ENCODE peak calls at places on chromosomes 16 and 17, in ten cellular contexts. Q is BE2C; X is CD4-positive, CD25-positive, alpha-beta regulatory T cell; W is prostate gland; M is suprapubic skin; K is HCT116; O is ovary; B is transverse colon; L is heart left ventricle; R is H1. E is an unnamed sample.

GRCh38 chr17:260944-261343 is 79.5 kb upstream of the DOC2B start:
- DNase-seq in X (no peak), M (no peak), Q (no peak), O (peak; percentile 1), L (no peak), R (peak; percentile 39), W (no peak), K (no peak), B (no peak), E (no peak)

GRCh38 chr16:69469807-69470561 is 45.6 kb downstream of the CYB5B start:
- DNase-seq in R (no peak), M (no peak), L (no peak), O (no peak), B (no peak), W (no peak), K (no peak), Q (no peak), X (no peak), E (no peak)

GRCh38 chr17:6930754-6931153 is 65.1 kb upstream of the ALOX12 start:
- DNase-seq in Q (no peak), M (no peak), B (no peak), X (no peak), K (no peak), L (no peak), W (no peak), R (no peak), O (no peak), E (no peak)

GRCh38 chr17:79340771-79341528 is 266.3 kb downstream of the ENGASE start:
- DNase-seq in X (no peak), K (no peak), B (peak; percentile 12), W (no peak), M (no peak), L (peak; percentile 0), Q (no peak), R (no peak), O (no peak), E (no peak)

GRCh38 chr17:36980281-36980761 is 31.6 kb downstream of the AATF start:
- DNase-seq in Q (no peak), W (no peak), R (no peak), O (no peak), K (no peak), B (no peak), M (no peak), L (no peak), X (no peak), E (no peak)

GRCh38 chr17:66373944-66374817 is 71.8 kb downstream of the PRKCA start:
- DNase-seq in R (no peak), M (no peak), W (no peak), O (no peak), K (no peak), L (peak; percentile 62), Q (peak; percentile 62), X (peak; percentile 23), B (peak; percentile 29), E (no peak)

GRCh38 chr17:31452101-31452500 is 60.6 kb downstream of the RAB11FIP4 start:
- DNase-seq in R (no peak), X (no peak), L (no peak), Q (no peak), O (no peak), W (no peak), B (no peak), M (no peak), K (no peak), E (no peak)

GRCh38 chr17:82959990-82960418 is 119.4 kb upstream of the METRNL start:
- DNase-seq in O (no peak), X (no peak), K (no peak), Q (no peak), L (no peak), B (no peak), M (peak; percentile 77), W (no peak), R (no peak), E (no peak)

GRCh38 chr17:67582632-67583230 is 135.0 kb upstream of the NOL11 start:
- DNase-seq in B (peak; percentile 79), X (no peak), W (peak; percentile 91), M (no peak), K (no peak), L (no peak), R (no peak), O (peak; percentile 69), Q (peak; percentile 31), E (no peak)

GRCh38 chr16:46812781-46813555 is 18.0 kb downstream of the C16orf87 start:
- DNase-seq in W (no peak), L (no peak), Q (no peak), X (no peak), M (no peak), R (no peak), K (no peak), O (no peak), B (no peak), E (no peak)

GRCh38 chr17:72502111-72502939 is 381.5 kb downstream of the SOX9 start:
- DNase-seq in L (no peak), W (peak; percentile 81), M (no peak), B (peak; percentile 37), Q (no peak), X (no peak), R (no peak), K (no peak), O (no peak), E (peak; percentile 25)

GRCh38 chr17:67174190-67174589 is 70.8 kb downstream of the HELZ start:
- DNase-seq in X (no peak), Q (no peak), L (no peak), B (no peak), W (no peak), O (no peak), M (no peak), R (no peak), K (no peak), E (no peak)

GRCh38 chr17:561118-561517 is 153.5 kb downstream of the VPS53 start:
- DNase-seq in Q (no peak), L (no peak), M (no peak), O (no peak), X (no peak), R (no peak), K (no peak), B (no peak), W (no peak), E (no peak)

GRCh38 chr17:51706098-51706497 is 445.8 kb downstream of the UTP18 start:
- DNase-seq in M (no peak), W (no peak), R (no peak), O (no peak), L (no peak), B (no peak), X (no peak), Q (no peak), K (no peak), E (no peak)
- H3K4me1 ChIP-seq in M (peaks cover 27% of the 10 kb centered on the region), W (no peaks in the 10 kb centered on the region), R (no peaks in the 10 kb centered on the region), O (peaks cover 11% of the 10 kb centered on the region), L (peaks cover 6% of the 10 kb centered on the region), B (no peaks in the 10 kb centered on the region), X (no peaks in the 10 kb centered on the region), Q (peaks cover 7% of the 10 kb centered on the region), K (no peaks in the 10 kb centered on the region), E (peaks cover 21% of the 10 kb centered on the region)

GRCh38 chr17:75684249-75684648 is 17.1 kb downstream of the SAP30BP start:
- DNase-seq in Q (no peak), M (no peak), K (no peak), O (no peak), X (no peak), W (no peak), B (no peak), R (no peak), L (no peak), E (no peak)
- H3K4me1 ChIP-seq in Q (peaks cover 10% of the 10 kb centered on the region), M (peaks cover 94% of the 10 kb centered on the region), K (peaks cover 72% of the 10 kb centered on the region), O (no peaks in the 10 kb centered on the region), X (peaks cover 15% of the 10 kb centered on the region), W (peaks cover 17% of the 10 kb centered on the region), B (peaks cover 62% of the 10 kb centered on the region), R (no peaks in the 10 kb centered on the region), L (peaks cover 52% of the 10 kb centered on the region), E (peaks cover 65% of the 10 kb centered on the region)

GRCh38 chr17:57949649-57950048 is 5.6 kb downstream of the CUEDC1 start:
- DNase-seq in O (no peak), X (no peak), Q (no peak), L (no peak), K (no peak), R (no peak), M (no peak), B (peak; percentile 53), W (no peak), E (no peak)
- H3K4me1 ChIP-seq in O (peaks cover 12% of the 10 kb centered on the region), X (peaks cover 18% of the 10 kb centered on the region), Q (no peaks in the 10 kb centered on the region), L (peaks cover 88% of the 10 kb centered on the region), K (peaks cover 90% of the 10 kb centered on the region), R (peaks cover 13% of the 10 kb centered on the region), M (peaks cover 81% of the 10 kb centered on the region), B (peaks cover 95% of the 10 kb centered on the region), W (peaks cover 15% of the 10 kb centered on the region), E (peaks cover 62% of the 10 kb centered on the region)

DNA sequence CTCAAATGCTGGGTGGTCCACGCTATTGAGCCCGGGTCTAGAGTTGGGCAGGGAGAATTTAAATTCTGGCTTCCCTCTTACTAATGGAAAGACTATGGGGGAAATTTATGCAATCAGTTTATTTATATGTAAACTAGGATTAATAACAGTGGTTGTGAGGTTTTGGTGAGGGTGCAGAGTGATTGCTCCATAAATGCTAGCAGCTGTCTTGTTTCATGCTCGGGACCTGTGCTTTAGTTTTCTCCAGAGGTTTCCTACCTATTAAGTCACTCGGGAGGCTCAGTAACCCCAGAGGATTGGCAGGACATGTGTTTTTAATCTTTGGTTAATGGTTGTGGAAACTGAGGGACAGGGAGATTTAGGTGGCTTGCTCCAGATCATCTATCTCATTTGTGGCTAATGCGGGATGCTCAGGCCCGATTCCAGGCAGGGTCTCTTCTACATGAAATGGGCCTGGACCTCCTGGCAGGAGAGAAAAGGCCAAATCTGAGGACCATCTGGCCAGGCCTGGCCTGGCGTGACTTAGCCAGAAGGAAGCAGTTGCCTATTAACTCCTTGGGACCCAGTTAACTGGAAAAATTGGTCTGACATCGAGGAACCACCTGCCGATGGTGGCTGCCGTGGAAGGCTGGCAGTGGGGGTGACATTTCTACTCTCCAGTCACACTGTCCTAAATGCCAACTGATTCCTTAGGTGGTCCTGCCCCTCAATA is 2.1 kb downstream of the PRCD start:
- DNase-seq in R (no peak), Q (no peak), M (no peak), L (no peak), X (no peak), K (no peak), B (no peak), O (no peak), W (no peak), E (no peak)
- H3K4me1 ChIP-seq in R (peaks cover 19% of the 10 kb centered on the region), Q (peaks cover 43% of the 10 kb centered on the region), M (peaks cover 83% of the 10 kb centered on the region), L (peaks cover 55% of the 10 kb centered on the region), X (no peaks in the 10 kb centered on the region), K (peaks cover 8% of the 10 kb centered on the region), B (peaks cover 41% of the 10 kb centered on the region), O (peaks cover 43% of the 10 kb centered on the region), W (peaks cover 4% of the 10 kb centered on the region), E (peaks cover 34% of the 10 kb centered on the region)

GRCh38 chr17:40106089-40106759 is 5.8 kb upstream of the NR1D1 start:
- DNase-seq in R (no peak), O (peak; percentile 33), X (no peak), M (no peak), W (no peak), Q (no peak), K (no peak), L (no peak), B (no peak), E (no peak)
- H3K4me1 ChIP-seq in R (peaks cover 46% of the 10 kb centered on the region), O (peaks cover 52% of the 10 kb centered on the region), X (peaks cover 94% of the 10 kb centered on the region), M (peaks cover 100% of the 10 kb centered on the region), W (peaks cover 19% of the 10 kb centered on the region), Q (peaks cover 15% of the 10 kb centered on the region), K (peaks cover 61% of the 10 kb centered on the region), L (peaks cover 94% of the 10 kb centered on the region), B (peaks cover 100% of the 10 kb centered on the region), E (peaks cover 98% of the 10 kb centered on the region)

E was measured in tibial nerve.